ENCODE peak calls at places on chromosome 16, in seven cellular contexts. One of them, this sample, is unnamed.

GRCh38 chr16:71645450-71645849 is 19.5 kb downstream of the MARVELD3 start:
- DNase-seq in IMR-90: peak
- DNase-seq in body of pancreas: peak
- DNase-seq in heart left ventricle: no peak
- DNase-seq in ovary: no peak
- DNase-seq in H1: no peak
- DNase-seq in adrenal gland: no peak
- DNase-seq in this sample: no peak

GRCh38 chr16:49811630-49812334 is 44.1 kb downstream of the ZNF423 start:
- DNase-seq in body of pancreas: peak
- DNase-seq in adrenal gland: no peak
- DNase-seq in heart left ventricle: no peak
- DNase-seq in ovary: no peak
- DNase-seq in H1: no peak
- DNase-seq in IMR-90: no peak
- DNase-seq in this sample: no peak

GRCh38 chr16:35210681-35211433 is 1751.4 kb downstream of the TP53TG3F start:
- DNase-seq in adrenal gland: no peak
- DNase-seq in body of pancreas: no peak
- DNase-seq in ovary: no peak
- DNase-seq in H1: no peak
- DNase-seq in IMR-90: no peak
- DNase-seq in heart left ventricle: no peak
- DNase-seq in this sample: no peak

GRCh38 chr16:54080524-54081008 is 206.0 kb downstream of the IRX3 start:
- DNase-seq in IMR-90: peak
- DNase-seq in heart left ventricle: no peak
- DNase-seq in adrenal gland: no peak
- DNase-seq in ovary: no peak
- DNase-seq in body of pancreas: no peak
- DNase-seq in H1: no peak
- DNase-seq in this sample: peak

GRCh38 chr16:82034981-82035612 is at the start of gene HSD17B2:
- DNase-seq in body of pancreas: no peak
- DNase-seq in adrenal gland: no peak
- DNase-seq in IMR-90: peak
- DNase-seq in H1: no peak
- DNase-seq in heart left ventricle: no peak
- DNase-seq in ovary: no peak
- DNase-seq in this sample: no peak

GRCh38 chr16:78264642-78265041 is 165.2 kb downstream of the WWOX start:
- DNase-seq in body of pancreas: no peak
- DNase-seq in heart left ventricle: no peak
- DNase-seq in H1: no peak
- DNase-seq in ovary: no peak
- DNase-seq in adrenal gland: no peak
- DNase-seq in IMR-90: no peak
- DNase-seq in this sample: no peak

GRCh38 chr16:3173892-3174617 is 13.9 kb upstream of the OR1F1 start:
- DNase-seq in adrenal gland: no peak
- DNase-seq in heart left ventricle: no peak
- DNase-seq in ovary: no peak
- DNase-seq in body of pancreas: no peak
- DNase-seq in H1: peak
- DNase-seq in IMR-90: no peak
- DNase-seq in this sample: no peak

GRCh38 chr16:24610421-24610765 is 71.0 kb downstream of the RBBP6 start:
- DNase-seq in heart left ventricle: no peak
- DNase-seq in H1: no peak
- DNase-seq in IMR-90: peak
- DNase-seq in ovary: peak
- DNase-seq in body of pancreas: peak
- DNase-seq in adrenal gland: peak
- DNase-seq in this sample: no peak

GRCh38 chr16:55021595-55022475 is 91.2 kb downstream of the IRX5 start:
- DNase-seq in heart left ventricle: no peak
- DNase-seq in H1: peak
- DNase-seq in ovary: no peak
- DNase-seq in body of pancreas: no peak
- DNase-seq in adrenal gland: no peak
- DNase-seq in IMR-90: no peak
- DNase-seq in this sample: no peak

GRCh38 chr16:84141143-84141670 is 3.8 kb downstream of the HSDL1 start:
- DNase-seq in body of pancreas: no peak
- DNase-seq in adrenal gland: no peak
- DNase-seq in ovary: no peak
- DNase-seq in IMR-90: no peak
- DNase-seq in H1: no peak
- DNase-seq in heart left ventricle: no peak
- DNase-seq in this sample: no peak

GRCh38 chr16:19513377-19514053 is 8.4 kb downstream of the GDE1 start:
- DNase-seq in IMR-90: peak
- DNase-seq in H1: no peak
- DNase-seq in adrenal gland: no peak
- DNase-seq in body of pancreas: no peak
- DNase-seq in ovary: no peak
- DNase-seq in heart left ventricle: no peak
- DNase-seq in this sample: no peak

GRCh38 chr16:69039333-69039941 is 66.0 kb upstream of the HAS3 start:
- DNase-seq in body of pancreas: no peak
- DNase-seq in IMR-90: peak
- DNase-seq in adrenal gland: peak
- DNase-seq in ovary: no peak
- DNase-seq in heart left ventricle: no peak
- DNase-seq in H1: no peak
- DNase-seq in this sample: no peak

GRCh38 chr16:55367301-55367745 is 43.3 kb downstream of the IRX6 start:
- DNase-seq in H1: no peak
- DNase-seq in IMR-90: no peak
- DNase-seq in heart left ventricle: no peak
- DNase-seq in body of pancreas: no peak
- DNase-seq in adrenal gland: no peak
- DNase-seq in ovary: no peak
- DNase-seq in this sample: no peak

GRCh38 chr16:29989111-29989858 is 6.1 kb downstream of the HIRIP3 start:
- DNase-seq in heart left ventricle: no peak
- DNase-seq in adrenal gland: no peak
- DNase-seq in body of pancreas: no peak
- DNase-seq in IMR-90: no peak
- DNase-seq in ovary: no peak
- DNase-seq in H1: no peak
- DNase-seq in this sample: no peak

DNA sequence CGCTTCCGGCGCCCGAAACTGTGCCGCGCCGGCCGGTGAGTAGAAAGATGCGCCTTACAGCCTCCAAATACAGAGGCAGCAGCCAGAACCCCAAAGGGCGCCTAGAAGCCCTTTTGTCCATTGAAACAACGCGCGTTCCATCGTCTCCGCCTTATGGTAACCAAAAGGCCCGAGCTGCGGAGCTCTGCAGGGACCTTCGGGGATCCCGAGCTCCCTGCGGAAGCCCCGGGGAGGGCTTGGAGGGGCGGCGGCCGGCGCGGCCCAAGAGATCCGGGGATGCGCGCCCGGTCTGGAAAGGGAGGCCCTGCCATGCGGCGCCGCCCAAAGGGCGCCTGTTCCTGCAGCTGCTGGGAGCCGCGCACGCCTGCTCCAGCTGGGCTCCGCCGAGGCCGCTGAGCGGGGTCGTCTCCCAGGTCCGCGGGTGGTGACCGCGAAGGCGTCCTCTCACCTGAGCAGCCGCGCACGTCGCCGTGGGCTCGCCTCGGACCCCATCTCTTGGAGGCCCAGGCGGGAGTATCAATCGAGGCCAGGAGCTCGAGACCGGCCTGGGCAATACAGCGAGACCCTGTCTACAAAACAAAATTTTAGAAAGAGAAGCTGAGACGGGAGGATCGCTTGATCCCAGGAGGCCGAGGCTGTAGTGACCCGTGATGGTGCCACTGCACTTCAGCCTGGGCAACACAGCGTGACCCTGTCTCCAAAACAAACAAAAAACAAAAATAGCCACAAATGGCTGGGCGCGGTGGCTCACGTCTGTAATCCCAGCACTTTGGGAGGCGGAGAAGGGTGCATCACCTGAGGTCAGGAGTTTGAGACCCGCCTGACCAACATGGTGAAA is 805 bp upstream of the FBXO31 start:
- DNase-seq in body of pancreas: peak
- DNase-seq in adrenal gland: peak
- DNase-seq in IMR-90: no peak
- DNase-seq in heart left ventricle: peak
- DNase-seq in H1: no peak
- DNase-seq in ovary: peak
- DNase-seq in this sample: no peak
- TF ChIP-seq CTCF in body of pancreas: no peak
- TF ChIP-seq CTCF in adrenal gland: no peak
- TF ChIP-seq CTCF in IMR-90: no peak
- TF ChIP-seq CTCF in heart left ventricle: no peak
- TF ChIP-seq CTCF in H1: no peak
- TF ChIP-seq CTCF in ovary: no peak
- TF ChIP-seq CTCF in this sample: no peak

GRCh38 chr16:25692734-25693508 is 1.2 kb downstream of the HS3ST4 start:
- DNase-seq in IMR-90: no peak
- DNase-seq in heart left ventricle: no peak
- DNase-seq in ovary: no peak
- DNase-seq in body of pancreas: no peak
- DNase-seq in adrenal gland: no peak
- DNase-seq in H1: peak
- DNase-seq in this sample: no peak

GRCh38 chr16:25692307-25692706 is 548 bp downstream of the HS3ST4 start:
- DNase-seq in H1: peak
- DNase-seq in IMR-90: no peak
- DNase-seq in body of pancreas: peak
- DNase-seq in ovary: no peak
- DNase-seq in adrenal gland: no peak
- DNase-seq in heart left ventricle: no peak
- DNase-seq in this sample: no peak

GRCh38 chr16:25693621-25694020 is 1.9 kb downstream of the HS3ST4 start:
- DNase-seq in ovary: no peak
- DNase-seq in H1: no peak
- DNase-seq in heart left ventricle: no peak
- DNase-seq in IMR-90: no peak
- DNase-seq in adrenal gland: no peak
- DNase-seq in body of pancreas: no peak
- DNase-seq in this sample: no peak

GRCh38 chr16:25690563-25691143 is 1.1 kb upstream of the HS3ST4 start:
- DNase-seq in ovary: no peak
- DNase-seq in heart left ventricle: no peak
- DNase-seq in body of pancreas: no peak
- DNase-seq in H1: no peak
- DNase-seq in adrenal gland: no peak
- DNase-seq in IMR-90: no peak
- DNase-seq in this sample: no peak

GRCh38 chr16:25691519-25692091 is at the start of gene HS3ST4:
- DNase-seq in adrenal gland: no peak
- DNase-seq in body of pancreas: peak
- DNase-seq in ovary: no peak
- DNase-seq in heart left ventricle: no peak
- DNase-seq in IMR-90: no peak
- DNase-seq in H1: peak
- DNase-seq in this sample: no peak
- H3K4me3 ChIP-seq in adrenal gland: no peak
- H3K4me3 ChIP-seq in body of pancreas: peak
- H3K4me3 ChIP-seq in ovary: no peak
- H3K4me3 ChIP-seq in heart left ventricle: no peak
- H3K4me3 ChIP-seq in IMR-90: no peak
- H3K4me3 ChIP-seq in H1: peak
- H3K4me3 ChIP-seq in this sample: peak

GRCh38 chr16:66515543-66516171 is 34.3 kb downstream of the TK2 start:
- DNase-seq in body of pancreas: no peak
- DNase-seq in ovary: peak
- DNase-seq in IMR-90: peak
- DNase-seq in adrenal gland: no peak
- DNase-seq in heart left ventricle: no peak
- DNase-seq in H1: peak
- DNase-seq in this sample: no peak

GRCh38 chr16:66519482-66519881 is 30.4 kb downstream of the TK2 start:
- DNase-seq in H1: no peak
- DNase-seq in body of pancreas: no peak
- DNase-seq in IMR-90: no peak
- DNase-seq in heart left ventricle: no peak
- DNase-seq in adrenal gland: no peak
- DNase-seq in ovary: no peak
- DNase-seq in this sample: no peak

GRCh38 chr16:66516172-66516807 is 33.6 kb downstream of the TK2 start:
- DNase-seq in ovary: no peak
- DNase-seq in heart left ventricle: no peak
- DNase-seq in H1: no peak
- DNase-seq in body of pancreas: no peak
- DNase-seq in adrenal gland: no peak
- DNase-seq in IMR-90: no peak
- DNase-seq in this sample: no peak

GRCh38 chr16:66517586-66518263 is 32.2 kb downstream of the TK2 start:
- DNase-seq in adrenal gland: peak
- DNase-seq in ovary: peak
- DNase-seq in IMR-90: no peak
- DNase-seq in body of pancreas: no peak
- DNase-seq in H1: no peak
- DNase-seq in heart left ventricle: no peak
- DNase-seq in this sample: no peak

GRCh38 chr16:66516808-66517585 is 32.9 kb downstream of the TK2 start:
- DNase-seq in body of pancreas: peak
- DNase-seq in adrenal gland: peak
- DNase-seq in ovary: peak
- DNase-seq in IMR-90: peak
- DNase-seq in H1: no peak
- DNase-seq in heart left ventricle: peak
- DNase-seq in this sample: peak
- TF ChIP-seq POLR2A in body of pancreas: peak
- TF ChIP-seq POLR2A in adrenal gland: no peak
- TF ChIP-seq POLR2A in ovary: peak
- TF ChIP-seq POLR2A in IMR-90: no peak
- TF ChIP-seq POLR2A in H1: no peak
- TF ChIP-seq POLR2A in heart left ventricle: no peak
- TF ChIP-seq POLR2A in this sample: no peak

DNA sequence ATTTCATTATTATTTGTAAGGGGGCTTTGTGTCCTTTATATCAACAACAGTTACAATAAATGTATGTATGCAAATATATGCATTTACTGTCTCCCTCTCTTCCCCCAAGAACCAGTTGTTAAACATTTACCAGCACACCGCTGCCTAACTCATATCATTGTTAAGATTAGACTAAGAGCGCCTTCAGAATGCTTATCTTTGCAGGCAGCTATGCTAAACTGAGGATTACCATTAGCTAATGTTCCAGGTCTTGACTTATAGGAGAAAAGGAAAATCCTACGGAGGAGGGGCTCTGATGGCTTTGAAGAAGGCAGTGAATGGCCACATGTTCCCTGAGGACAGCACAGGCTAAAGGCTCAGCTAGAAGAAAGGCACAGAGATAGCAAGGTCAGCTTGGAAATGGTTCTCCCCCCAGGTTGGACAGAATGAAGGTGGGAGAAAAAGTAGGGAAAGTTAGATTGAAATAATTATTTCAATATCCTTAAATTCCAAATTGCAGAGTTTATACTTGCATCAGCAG is 86.8 kb upstream of the MAF start:
- DNase-seq in body of pancreas: no peak
- DNase-seq in adrenal gland: no peak
- DNase-seq in H1: no peak
- DNase-seq in IMR-90: no peak
- DNase-seq in ovary: no peak
- DNase-seq in heart left ventricle: no peak
- DNase-seq in this sample: no peak
- TF ChIP-seq CTCF in body of pancreas: no peak
- TF ChIP-seq CTCF in adrenal gland: no peak
- TF ChIP-seq CTCF in H1: no peak
- TF ChIP-seq CTCF in IMR-90: no peak
- TF ChIP-seq CTCF in ovary: no peak
- TF ChIP-seq CTCF in heart left ventricle: no peak
- TF ChIP-seq CTCF in this sample: no peak